ENCODE peak calls at places on chromosome 18, in six cellular contexts. A, O, S, V, B and X are unnamed samples.

GRCh38 chr18:5534845-5535244 is 9.0 kb downstream of the EPB41L3 start:
- DNase-seq in V (no peak), S (no peak), A (no peak), O (no peak), B (no peak), X (no peak)

GRCh38 chr18:62844850-62845643 is 129.7 kb downstream of the PHLPP1 start:
- DNase-seq in V (no peak), S (no peak), B (peak), A (no peak), O (no peak), X (no peak)

GRCh38 chr18:50013363-50014138 is 181.4 kb downstream of the MYO5B start:
- DNase-seq in S (no peak), O (no peak), V (no peak), B (peak), A (no peak), X (no peak)

GRCh38 chr18:59983506-59983905 is 83.7 kb downstream of the PMAIP1 start:
- DNase-seq in V (no peak), O (peak), S (no peak), B (no peak), A (no peak), X (no peak)

GRCh38 chr18:13611058-13611615 is 115.2 kb downstream of the FAM210A start:
- DNase-seq in B (peak), S (no peak), V (no peak), O (no peak), A (no peak), X (no peak)

GRCh38 chr18:36572135-36572856 is 256.5 kb downstream of the TPGS2 start:
- DNase-seq in A (peak), O (no peak), S (no peak), B (peak), V (peak), X (no peak)

GRCh38 chr18:51196811-51197660 is 445 bp downstream of the MEX3C start:
- DNase-seq in A (peak), V (no peak), B (peak), O (peak), S (peak), X (no peak)

GRCh38 chr18:32881009-32881408 is 108.2 kb upstream of the KLHL14 start:
- DNase-seq in S (no peak), A (no peak), B (no peak), V (no peak), O (no peak), X (no peak)

GRCh38 chr18:49618741-49619392 is 57.0 kb downstream of the LIPG start:
- DNase-seq in S (no peak), O (no peak), B (peak), V (no peak), A (peak), X (no peak)

GRCh38 chr18:58541137-58541788 is 87.6 kb downstream of the ALPK2 start:
- DNase-seq in B (peak), V (no peak), O (no peak), S (no peak), A (no peak), X (no peak)

GRCh38 chr18:58239879-58240278 is 195.9 kb downstream of the NEDD4L start:
- DNase-seq in B (no peak), O (no peak), V (no peak), S (no peak), A (no peak), X (no peak)

GRCh38 chr18:80246656-80247402 is 485 bp downstream of the PARD6G start:
- DNase-seq in O (no peak), V (peak), S (peak), B (peak), A (no peak), X (no peak)

GRCh38 chr18:64244571-64244970 is 95.7 kb upstream of the LINC00305 start:
- DNase-seq in V (no peak), B (peak), O (no peak), A (no peak), S (peak), X (no peak)

GRCh38 chr18:30987479-30988241 is 54.9 kb downstream of the DSC3 start:
- DNase-seq in S (no peak), B (no peak), A (peak), O (peak), V (peak), X (no peak)

GRCh38 chr18:48924621-48925601 is 25.9 kb downstream of the SMAD7 start:
- DNase-seq in A (peak), V (no peak), S (no peak), O (no peak), B (peak), X (no peak)

GRCh38 chr18:12571617-12572016 is 86.3 kb downstream of the SPIRE1 start:
- DNase-seq in A (no peak), B (no peak), O (no peak), V (no peak), S (no peak), X (no peak)

GRCh38 chr18:62797329-62797728 is 82.0 kb downstream of the PHLPP1 start:
- DNase-seq in A (no peak), B (no peak), O (no peak), S (no peak), V (no peak), X (no peak)

GRCh38 chr18:12774982-12775381 is 72.1 kb downstream of the PSMG2 start:
- DNase-seq in A (no peak), S (no peak), B (peak), V (no peak), O (no peak), X (no peak)

GRCh38 chr18:50870138-50870845 is 8.6 kb upstream of the ME2 start:
- DNase-seq in V (no peak), B (no peak), O (peak), A (no peak), S (no peak), X (no peak)

GRCh38 chr18:69947361-69948106 is at the start of gene CD226:
- DNase-seq in V (no peak), A (no peak), S (no peak), O (no peak), B (no peak), X (no peak)

GRCh38 chr18:69949538-69949936 is 1.9 kb upstream of the CD226 start:
- DNase-seq in A (no peak), O (no peak), V (no peak), B (no peak), S (no peak), X (no peak)

GRCh38 chr18:69951182-69951581 is 3.5 kb upstream of the CD226 start:
- DNase-seq in A (no peak), S (no peak), B (peak), O (no peak), V (no peak), X (no peak)

GRCh38 chr18:69946608-69947155 is 991 bp downstream of the CD226 start:
- DNase-seq in B (no peak), A (no peak), O (no peak), S (no peak), V (no peak), X (no peak)

GRCh38 chr18:69948919-69949537 is 1.4 kb upstream of the CD226 start:
- DNase-seq in A (peak), V (no peak), S (peak), B (peak), O (peak), X (no peak)
- H3K27ac ChIP-seq in A (no peak), V (no peak), S (no peak), B (no peak), O (peak), X (no peak)

DNA sequence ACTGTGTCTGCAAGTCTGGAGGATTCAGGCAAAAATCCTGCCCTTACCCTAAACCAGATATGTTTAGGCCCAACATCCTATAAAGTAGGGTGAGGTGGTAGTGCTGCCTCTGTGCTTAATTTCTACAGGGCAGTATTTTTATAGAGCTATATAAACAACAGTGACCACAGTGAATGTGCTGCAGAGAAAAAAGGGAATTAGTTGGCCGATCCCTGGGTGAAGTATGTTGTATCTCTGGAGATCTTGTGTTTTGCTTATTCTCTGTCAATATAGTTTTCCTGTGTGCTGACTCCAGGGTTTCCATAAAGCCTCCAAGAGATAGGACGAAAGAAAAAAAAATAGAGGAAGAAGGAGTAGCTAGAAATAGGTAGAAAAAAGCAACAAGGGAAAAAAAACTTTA is 88.9 kb upstream of the THOC1 start:
- DNase-seq in B (no peak), S (no peak), V (no peak), A (no peak), O (no peak), X (no peak)
- H3K27ac ChIP-seq in B (no peak), S (no peak), V (no peak), A (no peak), O (no peak), X (no peak)

DNA sequence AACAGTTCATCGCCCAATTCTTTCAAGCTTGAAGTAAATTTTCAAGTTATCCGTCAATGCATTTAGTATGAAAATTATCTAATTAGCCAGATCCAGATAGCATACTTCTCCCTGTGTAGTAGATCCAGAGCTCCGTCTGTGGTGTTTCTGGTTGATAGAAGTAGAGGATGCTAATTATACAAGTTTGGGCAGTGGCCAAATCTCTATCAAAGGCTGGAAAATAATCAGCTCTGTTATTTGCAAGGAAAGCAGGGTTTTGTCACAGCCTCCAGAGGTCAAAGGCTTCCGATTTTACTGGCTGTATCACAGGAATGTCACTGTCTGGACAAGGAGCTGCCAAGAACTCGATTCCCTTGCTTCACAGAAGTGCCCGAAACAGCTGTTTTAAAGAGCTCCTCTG is 28.6 kb downstream of the LRRC30 start:
- DNase-seq in B (no peak), A (no peak), V (no peak), O (no peak), S (no peak), X (no peak)
- H3K27ac ChIP-seq in B (no peak), A (no peak), V (no peak), O (no peak), S (no peak), X (no peak)

DNA sequence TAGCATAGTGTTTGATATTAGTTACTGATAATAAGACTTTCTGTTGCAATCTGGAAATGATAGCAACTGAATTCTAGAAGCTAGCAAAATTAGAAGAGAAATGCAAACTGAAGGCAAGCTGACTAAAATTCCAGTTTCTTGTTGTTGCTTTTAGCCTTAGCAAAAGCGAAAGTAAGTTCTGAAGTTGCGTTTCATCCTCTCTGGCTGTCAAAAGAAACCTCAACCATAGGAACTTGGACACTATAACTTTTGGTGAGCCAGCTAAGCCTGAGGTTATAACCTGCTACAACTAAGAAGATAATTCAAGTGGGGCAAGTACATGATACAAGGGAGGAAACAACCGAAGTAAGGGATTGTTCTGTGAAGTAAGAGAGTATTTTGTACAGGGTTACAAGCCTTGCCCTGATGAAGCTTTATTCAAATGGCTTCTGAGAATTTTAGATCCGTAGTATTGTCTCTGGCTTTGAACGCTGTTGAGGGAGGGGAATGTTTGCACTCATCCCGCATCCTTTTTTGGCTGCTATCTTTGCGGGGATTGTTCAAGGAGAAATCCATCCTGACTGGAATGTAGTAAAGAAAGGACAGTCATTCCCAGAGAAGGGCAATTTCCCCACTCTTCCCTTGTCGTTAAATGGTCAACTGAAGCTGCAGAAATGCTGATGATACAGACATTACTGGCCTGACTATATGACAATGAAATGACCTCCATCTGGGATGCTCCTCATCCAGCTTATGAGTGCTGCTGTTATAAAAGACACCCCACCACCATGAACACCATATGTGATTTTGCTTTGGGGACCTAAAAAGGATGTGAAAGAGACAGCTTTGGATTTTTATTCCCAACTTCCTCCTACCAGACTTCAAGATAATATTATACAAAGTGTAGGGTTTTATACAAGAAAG is 7.0 kb upstream of the TMX3 start:
- DNase-seq in A (no peak), V (no peak), S (no peak), B (no peak), O (no peak), X (no peak)
- H3K27ac ChIP-seq in A (peak), V (no peak), S (no peak), B (no peak), O (peak), X (no peak)

DNA sequence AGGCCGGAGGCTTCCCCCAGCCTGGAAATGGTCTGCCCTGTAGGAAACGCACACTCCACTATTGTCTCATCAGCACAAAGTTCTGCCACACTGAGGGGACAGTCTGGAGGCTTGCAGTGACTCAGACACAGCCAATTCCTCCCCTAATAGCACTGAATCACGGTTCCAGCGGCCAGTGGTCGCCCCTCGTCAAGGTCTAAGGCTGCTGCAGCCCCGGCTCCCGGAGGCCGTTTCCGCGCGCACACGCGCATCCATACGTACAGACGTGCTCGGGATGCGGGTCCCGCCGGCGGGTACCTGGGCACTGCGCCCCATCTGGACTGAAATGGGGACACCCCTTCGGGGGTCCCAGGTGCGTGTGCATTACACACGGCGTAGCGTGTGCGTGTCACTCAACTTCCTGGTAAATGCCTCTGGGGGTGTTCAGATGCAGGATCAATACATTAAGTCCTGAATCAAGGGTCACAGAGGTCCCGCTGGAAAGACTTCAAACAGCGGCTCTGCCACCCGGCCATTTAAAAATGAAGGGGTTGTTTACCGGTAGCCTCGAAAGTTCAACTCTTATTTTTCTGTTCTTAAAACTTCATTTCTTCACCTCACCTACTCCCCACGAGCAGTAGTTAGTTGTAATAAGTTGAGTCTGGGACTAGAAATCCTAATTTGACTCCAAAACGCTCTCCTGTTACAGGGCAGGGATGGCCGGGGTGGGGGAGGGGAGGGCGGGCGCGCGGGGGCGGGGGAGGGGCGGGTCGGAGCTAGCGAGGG is 575 bp upstream of the ZNF516 start:
- DNase-seq in V (peak), B (peak), A (peak), O (peak), S (no peak), X (no peak)
- H3K27ac ChIP-seq in V (peak), B (no peak), A (peak), O (peak), S (peak), X (peak)

DNA sequence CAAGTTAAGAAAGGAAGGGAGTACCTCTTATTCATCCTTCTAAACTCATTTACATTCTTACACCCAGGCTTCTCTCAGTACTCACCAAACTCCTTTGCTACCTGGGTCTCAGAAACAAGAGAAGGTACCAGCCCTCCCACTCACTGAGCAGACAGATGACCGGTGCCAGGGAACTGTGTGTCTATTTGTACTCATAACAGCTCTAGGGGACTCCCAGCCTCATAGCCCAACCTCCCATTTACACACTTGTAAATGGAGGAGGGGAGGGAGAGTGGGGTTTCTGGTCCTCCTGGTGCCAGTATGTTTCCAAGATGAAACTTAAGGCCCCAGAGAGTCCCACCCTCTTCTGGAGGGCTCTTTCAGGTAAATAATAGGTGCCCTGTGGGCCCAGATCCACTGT is 42.8 kb upstream of the SIGLEC15 start:
- DNase-seq in S (no peak), O (no peak), B (no peak), V (no peak), A (no peak), X (no peak)
- H3K27ac ChIP-seq in S (no peak), O (no peak), B (no peak), V (peak), A (no peak), X (peak)